ENCODE peak calls at places on chromosomes 5 and 9, in ten cellular contexts. B is NCI-H2029; A is neuronal stem cell; Z is fibroblast of gingiva; F is OCI-M1; L is activated CD4-positive, alpha-beta T cell treated with anti-CD3 and anti-CD28 coated beads, Interleukin-2, amount 50 U/mL, for 48 hours; K is BE2C; D is smooth muscle cell of the brain vasculature; V is stimulated activated CD8-positive, alpha-beta memory T cell treated with anti-CD3 and anti-CD28 coated beads, Interleukin-4, amount 100 ng/mL, for 48 hours; P is activated CD4-positive, alpha-beta memory T cell treated with anti-CD3 and anti-CD28 coated beads for 36 hours. R is an unnamed sample.

GRCh38 chr9:37943329-37944265 is 39.7 kb upstream of the SLC25A51 start:
- DNase-seq in P (no peak), B (no peak), K (peak), D (no peak), A (no peak), V (no peak), F (no peak), Z (peak), L (no peak), R (no peak)

GRCh38 chr9:115382865-115383264 is 264.9 kb upstream of the TNC start:
- DNase-seq in A (no peak), L (no peak), D (no peak), B (no peak), V (no peak), K (no peak), Z (no peak), F (no peak), P (no peak), R (no peak)

GRCh38 chr5:169602535-169602934 is 19.0 kb downstream of the SPDL1 start:
- DNase-seq in F (no peak), P (no peak), L (no peak), D (no peak), Z (no peak), K (no peak), B (no peak), V (no peak), A (no peak), R (no peak)

GRCh38 chr5:164296603-164297080 is 791.2 kb downstream of the MAT2B start:
- DNase-seq in P (no peak), Z (no peak), L (no peak), A (peak), K (no peak), V (no peak), B (no peak), F (no peak), D (no peak), R (peak)

GRCh38 chr5:171395042-171395441 is 7.4 kb downstream of the NPM1 start:
- DNase-seq in K (no peak), P (no peak), A (no peak), L (no peak), D (no peak), Z (no peak), B (no peak), V (no peak), F (no peak), R (no peak)

GRCh38 chr9:517993-518392 is 303.3 kb downstream of the DOCK8 start:
- DNase-seq in Z (no peak), P (no peak), A (no peak), V (no peak), F (no peak), L (peak), K (no peak), B (no peak), D (no peak), R (no peak)

GRCh38 chr9:110033869-110034268 is 174.1 kb downstream of the C9orf152 start:
- DNase-seq in A (no peak), D (no peak), Z (no peak), L (no peak), P (no peak), V (no peak), B (no peak), F (no peak), K (no peak), R (no peak)

GRCh38 chr5:150559088-150559487 is 51.2 kb downstream of the NDST1 start:
- DNase-seq in F (no peak), V (no peak), P (no peak), K (no peak), D (no peak), A (no peak), B (no peak), Z (no peak), L (no peak), R (no peak)

GRCh38 chr5:150637245-150638052 is 3.0 kb upstream of the SYNPO start:
- DNase-seq in B (no peak), D (no peak), V (no peak), K (no peak), F (no peak), A (no peak), Z (peak), L (no peak), P (no peak), R (peak)

GRCh38 chr9:23492126-23493002 is 333.7 kb downstream of the ELAVL2 start:
- DNase-seq in F (peak), L (no peak), P (no peak), K (no peak), V (no peak), D (no peak), B (no peak), Z (no peak), A (peak), R (peak)

GRCh38 chr5:119343042-119343441 is 12.8 kb upstream of the TNFAIP8 start:
- DNase-seq in F (no peak), V (no peak), D (no peak), K (no peak), Z (no peak), A (no peak), L (no peak), P (no peak), B (no peak), R (no peak)

GRCh38 chr9:132163457-132163875 is 1.6 kb downstream of the NTNG2 start:
- DNase-seq in B (no peak), Z (no peak), D (no peak), K (no peak), P (no peak), V (no peak), F (no peak), L (no peak), A (no peak), R (no peak)

GRCh38 chr9:106590759-106591505 is 272.0 kb upstream of the ZNF462 start:
- DNase-seq in Z (no peak), D (no peak), K (no peak), V (no peak), P (no peak), L (no peak), B (no peak), F (no peak), A (no peak), R (no peak)

GRCh38 chr9:137031904-137032639 is at the start of gene FUT7:
- DNase-seq in P (peak), F (no peak), V (peak), Z (no peak), A (no peak), L (peak), B (no peak), K (peak), D (no peak), R (no peak)

GRCh38 chr9:87263291-87263690 is 234.4 kb upstream of the DAPK1 start:
- DNase-seq in P (no peak), V (no peak), L (no peak), Z (no peak), D (no peak), K (no peak), B (no peak), A (peak), F (peak), R (no peak)

GRCh38 chr9:127445851-127446719 is 5.1 kb downstream of the RPL12 start:
- DNase-seq in V (peak), F (no peak), K (no peak), A (no peak), D (no peak), P (no peak), Z (no peak), L (peak), B (no peak), R (no peak)

GRCh38 chr5:145389047-145389446 is 446.1 kb downstream of the PRELID2 start:
- DNase-seq in A (no peak), F (no peak), D (no peak), B (no peak), K (no peak), Z (no peak), V (no peak), P (no peak), L (no peak), R (no peak)

GRCh38 chr9:81595887-81596558 is 93.3 kb downstream of the TLE1 start:
- DNase-seq in D (no peak), A (no peak), K (peak), V (no peak), F (no peak), Z (no peak), P (no peak), L (no peak), B (no peak), R (peak)